ENCODE peak calls at places on chromosomes 5 and 9, in nine cellular contexts. One of them, this sample, is unnamed.

GRCh38 chr5:176173647-176174046 is 64.6 kb upstream of the SIMC1 start:
- DNase-seq in sigmoid colon: no peak
- DNase-seq in cardiac fibroblast: no peak
- DNase-seq in neural crest cell: no peak
- DNase-seq in stomach: no peak
- DNase-seq in fibroblast of lung: no peak
- DNase-seq in CD8-positive, alpha-beta T cell: no peak
- DNase-seq in right atrium auricular region: peak
- DNase-seq in progenitor cell of endocrine pancreas: no peak
- DNase-seq in this sample: no peak

GRCh38 chr5:14864181-14864812 is 7.3 kb downstream of the ANKH start:
- DNase-seq in progenitor cell of endocrine pancreas: no peak
- DNase-seq in neural crest cell: no peak
- DNase-seq in CD8-positive, alpha-beta T cell: no peak
- DNase-seq in sigmoid colon: no peak
- DNase-seq in right atrium auricular region: no peak
- DNase-seq in stomach: no peak
- DNase-seq in fibroblast of lung: no peak
- DNase-seq in cardiac fibroblast: no peak
- DNase-seq in this sample: no peak

GRCh38 chr9:21549251-21549765 is 67.2 kb upstream of the IFNE start:
- DNase-seq in stomach: peak
- DNase-seq in cardiac fibroblast: peak
- DNase-seq in progenitor cell of endocrine pancreas: no peak
- DNase-seq in fibroblast of lung: peak
- DNase-seq in sigmoid colon: no peak
- DNase-seq in neural crest cell: no peak
- DNase-seq in right atrium auricular region: no peak
- DNase-seq in CD8-positive, alpha-beta T cell: no peak
- DNase-seq in this sample: peak

GRCh38 chr9:90999425-91000397 is 198.1 kb downstream of the SYK start:
- DNase-seq in sigmoid colon: no peak
- DNase-seq in right atrium auricular region: no peak
- DNase-seq in stomach: no peak
- DNase-seq in progenitor cell of endocrine pancreas: no peak
- DNase-seq in CD8-positive, alpha-beta T cell: no peak
- DNase-seq in neural crest cell: no peak
- DNase-seq in fibroblast of lung: peak
- DNase-seq in cardiac fibroblast: no peak
- DNase-seq in this sample: peak

GRCh38 chr5:68368280-68368679 is 152.7 kb downstream of the PIK3R1 start:
- DNase-seq in progenitor cell of endocrine pancreas: no peak
- DNase-seq in right atrium auricular region: no peak
- DNase-seq in cardiac fibroblast: peak
- DNase-seq in CD8-positive, alpha-beta T cell: no peak
- DNase-seq in stomach: no peak
- DNase-seq in fibroblast of lung: peak
- DNase-seq in neural crest cell: no peak
- DNase-seq in sigmoid colon: no peak
- DNase-seq in this sample: peak

GRCh38 chr9:91775011-91775707 is 174.9 kb downstream of the ROR2 start:
- DNase-seq in neural crest cell: peak
- DNase-seq in CD8-positive, alpha-beta T cell: peak
- DNase-seq in stomach: peak
- DNase-seq in sigmoid colon: peak
- DNase-seq in fibroblast of lung: peak
- DNase-seq in right atrium auricular region: no peak
- DNase-seq in progenitor cell of endocrine pancreas: peak
- DNase-seq in cardiac fibroblast: peak
- DNase-seq in this sample: peak

GRCh38 chr9:127361561-127361960 is 35.4 kb upstream of the SLC2A8 start:
- DNase-seq in fibroblast of lung: no peak
- DNase-seq in right atrium auricular region: no peak
- DNase-seq in cardiac fibroblast: no peak
- DNase-seq in sigmoid colon: no peak
- DNase-seq in CD8-positive, alpha-beta T cell: no peak
- DNase-seq in stomach: peak
- DNase-seq in progenitor cell of endocrine pancreas: no peak
- DNase-seq in neural crest cell: no peak
- DNase-seq in this sample: no peak

GRCh38 chr5:95846554-95847260 is 24.2 kb upstream of the GLRX start:
- DNase-seq in stomach: peak
- DNase-seq in CD8-positive, alpha-beta T cell: peak
- DNase-seq in fibroblast of lung: peak
- DNase-seq in neural crest cell: peak
- DNase-seq in sigmoid colon: peak
- DNase-seq in progenitor cell of endocrine pancreas: peak
- DNase-seq in cardiac fibroblast: peak
- DNase-seq in right atrium auricular region: peak
- DNase-seq in this sample: peak

GRCh38 chr5:177312649-177313181 is 1.0 kb upstream of the MXD3 start:
- DNase-seq in CD8-positive, alpha-beta T cell: no peak
- DNase-seq in neural crest cell: no peak
- DNase-seq in fibroblast of lung: peak
- DNase-seq in cardiac fibroblast: peak
- DNase-seq in sigmoid colon: peak
- DNase-seq in right atrium auricular region: no peak
- DNase-seq in progenitor cell of endocrine pancreas: no peak
- DNase-seq in stomach: no peak
- DNase-seq in this sample: peak

GRCh38 chr5:119279093-119279492 is 76.7 kb upstream of the TNFAIP8 start:
- DNase-seq in progenitor cell of endocrine pancreas: no peak
- DNase-seq in neural crest cell: no peak
- DNase-seq in fibroblast of lung: no peak
- DNase-seq in stomach: no peak
- DNase-seq in right atrium auricular region: no peak
- DNase-seq in cardiac fibroblast: no peak
- DNase-seq in sigmoid colon: no peak
- DNase-seq in CD8-positive, alpha-beta T cell: no peak
- DNase-seq in this sample: no peak

GRCh38 chr9:123401879-123402513 is 46.0 kb downstream of the CRB2 start:
- DNase-seq in cardiac fibroblast: peak
- DNase-seq in progenitor cell of endocrine pancreas: peak
- DNase-seq in neural crest cell: peak
- DNase-seq in stomach: no peak
- DNase-seq in fibroblast of lung: peak
- DNase-seq in CD8-positive, alpha-beta T cell: no peak
- DNase-seq in right atrium auricular region: no peak
- DNase-seq in sigmoid colon: no peak
- DNase-seq in this sample: peak

GRCh38 chr5:157370967-157371366 is 89.0 kb upstream of the NIPAL4 start:
- DNase-seq in CD8-positive, alpha-beta T cell: no peak
- DNase-seq in progenitor cell of endocrine pancreas: no peak
- DNase-seq in neural crest cell: no peak
- DNase-seq in cardiac fibroblast: no peak
- DNase-seq in fibroblast of lung: peak
- DNase-seq in right atrium auricular region: no peak
- DNase-seq in stomach: no peak
- DNase-seq in sigmoid colon: peak
- DNase-seq in this sample: no peak

GRCh38 chr5:143506881-143507552 is 103.5 kb upstream of the NR3C1 start:
- DNase-seq in CD8-positive, alpha-beta T cell: no peak
- DNase-seq in sigmoid colon: no peak
- DNase-seq in neural crest cell: no peak
- DNase-seq in progenitor cell of endocrine pancreas: no peak
- DNase-seq in stomach: no peak
- DNase-seq in right atrium auricular region: no peak
- DNase-seq in fibroblast of lung: peak
- DNase-seq in cardiac fibroblast: peak
- DNase-seq in this sample: peak
- TF ChIP-seq CTCF in CD8-positive, alpha-beta T cell: no peak
- TF ChIP-seq CTCF in sigmoid colon: no peak
- TF ChIP-seq CTCF in neural crest cell: no peak
- TF ChIP-seq CTCF in progenitor cell of endocrine pancreas: no peak
- TF ChIP-seq CTCF in stomach: no peak
- TF ChIP-seq CTCF in right atrium auricular region: no peak
- TF ChIP-seq CTCF in fibroblast of lung: no peak
- TF ChIP-seq CTCF in cardiac fibroblast: peak
- TF ChIP-seq CTCF in this sample: peak

GRCh38 chr5:173454764-173455598 is 126.8 kb upstream of the STC2 start:
- DNase-seq in stomach: no peak
- DNase-seq in progenitor cell of endocrine pancreas: no peak
- DNase-seq in CD8-positive, alpha-beta T cell: no peak
- DNase-seq in sigmoid colon: peak
- DNase-seq in neural crest cell: no peak
- DNase-seq in right atrium auricular region: peak
- DNase-seq in fibroblast of lung: peak
- DNase-seq in cardiac fibroblast: peak
- DNase-seq in this sample: peak
- TF ChIP-seq CTCF in stomach: no peak
- TF ChIP-seq CTCF in progenitor cell of endocrine pancreas: no peak
- TF ChIP-seq CTCF in CD8-positive, alpha-beta T cell: no peak
- TF ChIP-seq CTCF in sigmoid colon: no peak
- TF ChIP-seq CTCF in neural crest cell: no peak
- TF ChIP-seq CTCF in right atrium auricular region: no peak
- TF ChIP-seq CTCF in fibroblast of lung: no peak
- TF ChIP-seq CTCF in cardiac fibroblast: no peak
- TF ChIP-seq CTCF in this sample: no peak

GRCh38 chr5:122774519-122774860 is 390 bp upstream of the SNX2 start:
- DNase-seq in cardiac fibroblast: no peak
- DNase-seq in progenitor cell of endocrine pancreas: no peak
- DNase-seq in neural crest cell: no peak
- DNase-seq in stomach: no peak
- DNase-seq in CD8-positive, alpha-beta T cell: no peak
- DNase-seq in fibroblast of lung: no peak
- DNase-seq in right atrium auricular region: no peak
- DNase-seq in sigmoid colon: no peak
- DNase-seq in this sample: no peak

GRCh38 chr5:122776143-122776542 is 1.3 kb downstream of the SNX2 start:
- DNase-seq in progenitor cell of endocrine pancreas: no peak
- DNase-seq in right atrium auricular region: no peak
- DNase-seq in neural crest cell: no peak
- DNase-seq in fibroblast of lung: no peak
- DNase-seq in CD8-positive, alpha-beta T cell: no peak
- DNase-seq in cardiac fibroblast: no peak
- DNase-seq in sigmoid colon: no peak
- DNase-seq in stomach: no peak
- DNase-seq in this sample: no peak

GRCh38 chr5:122775713-122776084 is 819 bp downstream of the SNX2 start:
- DNase-seq in fibroblast of lung: peak
- DNase-seq in right atrium auricular region: no peak
- DNase-seq in CD8-positive, alpha-beta T cell: no peak
- DNase-seq in cardiac fibroblast: peak
- DNase-seq in neural crest cell: no peak
- DNase-seq in progenitor cell of endocrine pancreas: no peak
- DNase-seq in sigmoid colon: no peak
- DNase-seq in stomach: no peak
- DNase-seq in this sample: peak

GRCh38 chr5:122773615-122774014 is 1.3 kb upstream of the SNX2 start:
- DNase-seq in CD8-positive, alpha-beta T cell: no peak
- DNase-seq in sigmoid colon: no peak
- DNase-seq in neural crest cell: no peak
- DNase-seq in cardiac fibroblast: peak
- DNase-seq in stomach: no peak
- DNase-seq in progenitor cell of endocrine pancreas: no peak
- DNase-seq in fibroblast of lung: no peak
- DNase-seq in right atrium auricular region: no peak
- DNase-seq in this sample: no peak

DNA sequence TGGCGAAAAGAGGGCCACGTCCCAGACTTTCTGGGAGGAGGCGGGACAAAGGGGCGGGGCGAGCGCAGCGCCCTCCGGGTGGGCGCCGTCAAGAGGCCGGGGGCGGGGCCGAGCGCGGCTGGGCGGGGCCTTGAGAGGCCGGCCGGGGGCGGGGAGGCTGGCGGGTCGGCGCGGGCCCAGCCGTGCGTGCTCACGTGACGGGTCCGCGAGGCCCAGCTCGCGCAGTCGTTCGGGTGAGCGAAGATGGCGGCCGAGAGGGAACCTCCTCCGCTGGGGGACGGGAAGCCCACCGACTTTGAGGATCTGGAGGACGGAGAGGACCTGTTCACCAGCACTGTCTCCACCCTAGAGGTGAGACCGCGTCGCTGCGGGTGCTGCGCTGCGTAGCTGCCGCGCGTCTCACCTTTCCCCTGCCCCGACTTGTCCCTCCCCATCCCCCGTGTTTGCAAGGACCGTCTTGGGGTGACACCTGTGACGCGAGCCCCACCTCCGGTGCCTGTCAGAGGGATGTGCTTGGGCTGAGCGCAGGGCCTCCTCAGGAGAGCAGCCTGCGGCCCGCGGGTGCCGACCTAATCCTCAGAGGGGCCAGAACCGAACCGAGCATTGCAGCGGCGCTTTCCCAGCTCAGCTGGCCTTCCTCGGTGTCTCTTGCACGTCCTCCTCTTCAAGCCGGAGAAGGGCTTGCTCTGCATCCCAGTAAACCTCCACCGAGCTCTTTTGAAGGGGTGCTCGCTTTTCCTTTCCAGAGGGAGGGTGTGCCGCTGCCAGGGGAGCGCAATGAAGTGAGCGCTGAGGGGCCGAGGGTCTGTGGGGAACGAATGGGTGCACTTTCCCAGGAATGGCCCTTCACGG is at the start of gene SNX2:
- DNase-seq in cardiac fibroblast: peak
- DNase-seq in progenitor cell of endocrine pancreas: peak
- DNase-seq in sigmoid colon: peak
- DNase-seq in CD8-positive, alpha-beta T cell: peak
- DNase-seq in stomach: peak
- DNase-seq in fibroblast of lung: peak
- DNase-seq in neural crest cell: peak
- DNase-seq in right atrium auricular region: peak
- DNase-seq in this sample: peak
- TF ChIP-seq CTCF in cardiac fibroblast: peak
- TF ChIP-seq CTCF in progenitor cell of endocrine pancreas: peak
- TF ChIP-seq CTCF in sigmoid colon: no peak
- TF ChIP-seq CTCF in CD8-positive, alpha-beta T cell: peak
- TF ChIP-seq CTCF in stomach: no peak
- TF ChIP-seq CTCF in fibroblast of lung: no peak
- TF ChIP-seq CTCF in neural crest cell: peak
- TF ChIP-seq CTCF in right atrium auricular region: no peak
- TF ChIP-seq CTCF in this sample: peak

DNA sequence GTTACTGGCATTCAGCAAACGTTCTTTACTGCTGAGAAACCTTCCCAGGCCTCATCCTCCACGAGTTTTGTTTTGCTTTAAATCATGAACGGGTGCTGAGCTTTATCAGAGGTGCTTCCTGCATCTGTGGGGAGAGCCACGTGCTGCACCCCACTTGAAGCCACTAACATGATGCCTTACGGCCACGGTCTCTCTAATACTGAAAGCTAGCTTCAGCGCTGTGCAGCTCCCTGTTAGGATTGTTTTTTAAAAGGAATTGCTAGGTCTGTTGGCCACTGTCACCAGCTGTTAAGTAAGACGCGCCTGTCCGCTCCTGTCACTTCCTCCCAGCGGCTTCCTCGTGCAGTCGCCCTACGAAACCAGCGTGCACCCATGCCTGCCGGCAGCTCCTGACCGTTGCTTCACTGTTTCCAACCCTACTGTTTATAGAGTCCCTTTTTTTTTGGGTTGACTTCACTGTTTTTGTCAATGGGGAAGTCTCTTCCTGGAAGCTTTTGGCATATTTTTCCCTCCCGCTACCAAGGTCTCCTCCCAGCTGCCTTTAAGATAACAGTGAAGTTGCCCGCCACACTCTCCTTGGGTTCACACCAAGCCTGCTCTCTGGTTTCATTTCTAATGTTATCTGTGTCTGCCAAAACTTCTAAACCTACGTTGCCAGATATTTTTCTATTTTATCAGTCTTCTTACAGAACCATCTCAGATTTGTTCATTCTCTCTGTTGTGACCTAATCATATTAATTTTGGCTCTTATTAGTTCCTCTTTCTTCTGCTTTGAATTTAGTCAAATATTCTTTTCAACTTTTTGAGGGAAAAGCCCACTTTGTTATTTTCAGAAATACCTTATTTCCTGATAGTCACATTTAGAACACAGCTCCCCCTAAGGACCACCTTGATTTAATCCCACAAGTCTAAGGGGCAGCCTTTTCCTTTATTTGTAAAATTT is 20.2 kb downstream of the LPCAT1 start:
- DNase-seq in right atrium auricular region: peak
- DNase-seq in neural crest cell: no peak
- DNase-seq in fibroblast of lung: peak
- DNase-seq in CD8-positive, alpha-beta T cell: peak
- DNase-seq in cardiac fibroblast: no peak
- DNase-seq in stomach: peak
- DNase-seq in sigmoid colon: no peak
- DNase-seq in progenitor cell of endocrine pancreas: no peak
- DNase-seq in this sample: no peak
- TF ChIP-seq CTCF in right atrium auricular region: no peak
- TF ChIP-seq CTCF in neural crest cell: no peak
- TF ChIP-seq CTCF in fibroblast of lung: no peak
- TF ChIP-seq CTCF in CD8-positive, alpha-beta T cell: no peak
- TF ChIP-seq CTCF in cardiac fibroblast: no peak
- TF ChIP-seq CTCF in stomach: no peak
- TF ChIP-seq CTCF in sigmoid colon: no peak
- TF ChIP-seq CTCF in progenitor cell of endocrine pancreas: no peak
- TF ChIP-seq CTCF in this sample: peak